ENCODE peak calls at places on chromosome 1, in four cellular contexts. H is neural progenitor cell; W is esophagus squamous epithelium; S is stimulated activated CD4-positive, alpha-beta T cell treated with anti-CD3 and anti-CD28 coated beads, TNF-alpha, amount 100 ng/mL, for 4 hours. R is an unnamed sample.

GRCh38 chr1:46133946-46134345 is 1.5 kb upstream of the PIK3R3 start:
- DNase-seq in H (peak), W (no peak), S (no peak), R (no peak)

GRCh38 chr1:177884499-177885021 is 85.3 kb downstream of the SEC16B start:
- DNase-seq in H (no peak), W (no peak), S (no peak), R (no peak)

GRCh38 chr1:209643295-209644020 is 8.8 kb downstream of the LAMB3 start:
- DNase-seq in H (no peak), W (no peak), S (no peak), R (no peak)

GRCh38 chr1:111203681-111204210 is 3.3 kb upstream of the DENND2D start:
- DNase-seq in H (no peak), W (peak), S (peak), R (peak)

GRCh38 chr1:87980494-87980893 is 651.8 kb downstream of the LMO4 start:
- DNase-seq in H (no peak), W (no peak), S (no peak), R (no peak)

GRCh38 chr1:3976821-3977220 is 76.7 kb upstream of the C1orf174 start:
- DNase-seq in H (no peak), W (no peak), S (no peak), R (no peak)

GRCh38 chr1:64623750-64624445 is 121.0 kb upstream of the RAVER2 start:
- DNase-seq in H (no peak), W (no peak), S (no peak), R (no peak)

GRCh38 chr1:116165572-116165971 is 54.4 kb downstream of the MAB21L3 start:
- DNase-seq in H (no peak), W (no peak), S (no peak), R (no peak)

GRCh38 chr1:66388918-66389317 is 145.0 kb upstream of the SGIP1 start:
- DNase-seq in H (no peak), W (no peak), S (no peak), R (no peak)

GRCh38 chr1:183148599-183148998 is 37.5 kb upstream of the LAMC2 start:
- DNase-seq in H (no peak), W (no peak), S (no peak), R (no peak)

GRCh38 chr1:244599937-244600350 is 53.0 kb upstream of the DESI2 start:
- DNase-seq in H (no peak), W (no peak), S (peak), R (peak)

GRCh38 chr1:161710562-161710961 is 3.5 kb downstream of the FCRLA start:
- DNase-seq in H (no peak), W (no peak), S (no peak), R (no peak)

GRCh38 chr1:245398180-245398579 is 243.4 kb downstream of the KIF26B start:
- DNase-seq in H (no peak), W (no peak), S (no peak), R (no peak)

GRCh38 chr1:222224576-222224975 is 323.3 kb downstream of the HHIPL2 start:
- DNase-seq in H (no peak), W (no peak), S (no peak), R (no peak)

GRCh38 chr1:156599811-156600210 is 1.5 kb downstream of the GPATCH4 start:
- DNase-seq in H (no peak), W (no peak), S (no peak), R (no peak)

GRCh38 chr1:230144010-230144614 is 77.1 kb downstream of the GALNT2 start:
- DNase-seq in H (no peak), W (no peak), S (no peak), R (no peak)

GRCh38 chr1:231626535-231626950 is at the start of gene DISC1:
- DNase-seq in H (peak), W (peak), S (peak), R (peak)

GRCh38 chr1:9960705-9961562 is 17.7 kb downstream of the NMNAT1 start:
- DNase-seq in H (peak), W (no peak), S (no peak), R (no peak)

GRCh38 chr1:185850366-185850765 is 116.2 kb downstream of the HMCN1 start:
- DNase-seq in H (peak), W (no peak), S (no peak), R (no peak)

GRCh38 chr1:244702620-244703019 is 49.7 kb downstream of the DESI2 start:
- DNase-seq in H (no peak), W (no peak), S (no peak), R (no peak)

GRCh38 chr1:101161619-101162018 is 75.2 kb upstream of the S1PR1 start:
- DNase-seq in H (no peak), W (no peak), S (no peak), R (no peak)